ENCODE peak calls at places on chromosome 2, in ten cellular contexts. One of them, this sample, is unnamed.

GRCh38 chr2:205772983-205773382 is 90.7 kb downstream of the NRP2 start:
- DNase-seq in CD4-positive, CD25-positive, alpha-beta regulatory T cell: no peak
- DNase-seq in ureter: no peak
- DNase-seq in stimulated activated CD8-positive, alpha-beta memory T cell treated with anti-CD3 and anti-CD28 coated beads, Interleukin-2, amount 100 ng/mL, for 1 hour: no peak
- DNase-seq in HTR-8/SVneo: no peak
- DNase-seq in PC-3: no peak
- DNase-seq in mammary epithelial cell: no peak
- DNase-seq in AG09309: no peak
- DNase-seq in kidney: no peak
- DNase-seq in T-helper 1 cell: no peak
- DNase-seq in this sample: no peak

GRCh38 chr2:196293751-196294486 is 122.5 kb upstream of the STK17B start:
- DNase-seq in CD4-positive, CD25-positive, alpha-beta regulatory T cell: no peak
- DNase-seq in ureter: no peak
- DNase-seq in stimulated activated CD8-positive, alpha-beta memory T cell treated with anti-CD3 and anti-CD28 coated beads, Interleukin-2, amount 100 ng/mL, for 1 hour: no peak
- DNase-seq in HTR-8/SVneo: peak
- DNase-seq in PC-3: peak
- DNase-seq in mammary epithelial cell: peak
- DNase-seq in AG09309: peak
- DNase-seq in kidney: no peak
- DNase-seq in T-helper 1 cell: no peak
- DNase-seq in this sample: no peak

GRCh38 chr2:189261431-189261841 is 81.9 kb upstream of the COL5A2 start:
- DNase-seq in CD4-positive, CD25-positive, alpha-beta regulatory T cell: no peak
- DNase-seq in ureter: no peak
- DNase-seq in stimulated activated CD8-positive, alpha-beta memory T cell treated with anti-CD3 and anti-CD28 coated beads, Interleukin-2, amount 100 ng/mL, for 1 hour: no peak
- DNase-seq in HTR-8/SVneo: no peak
- DNase-seq in PC-3: peak
- DNase-seq in mammary epithelial cell: peak
- DNase-seq in AG09309: no peak
- DNase-seq in kidney: no peak
- DNase-seq in T-helper 1 cell: no peak
- DNase-seq in this sample: no peak

GRCh38 chr2:207847807-207848544 is 78.3 kb upstream of the FZD5 start:
- DNase-seq in CD4-positive, CD25-positive, alpha-beta regulatory T cell: no peak
- DNase-seq in ureter: no peak
- DNase-seq in stimulated activated CD8-positive, alpha-beta memory T cell treated with anti-CD3 and anti-CD28 coated beads, Interleukin-2, amount 100 ng/mL, for 1 hour: no peak
- DNase-seq in HTR-8/SVneo: no peak
- DNase-seq in PC-3: peak
- DNase-seq in mammary epithelial cell: peak
- DNase-seq in AG09309: no peak
- DNase-seq in kidney: no peak
- DNase-seq in T-helper 1 cell: no peak
- DNase-seq in this sample: no peak

GRCh38 chr2:51424418-51424817 is 392.5 kb upstream of the NRXN1 start:
- DNase-seq in CD4-positive, CD25-positive, alpha-beta regulatory T cell: no peak
- DNase-seq in ureter: no peak
- DNase-seq in stimulated activated CD8-positive, alpha-beta memory T cell treated with anti-CD3 and anti-CD28 coated beads, Interleukin-2, amount 100 ng/mL, for 1 hour: no peak
- DNase-seq in HTR-8/SVneo: no peak
- DNase-seq in PC-3: peak
- DNase-seq in mammary epithelial cell: no peak
- DNase-seq in AG09309: no peak
- DNase-seq in kidney: peak
- DNase-seq in T-helper 1 cell: no peak
- DNase-seq in this sample: peak

GRCh38 chr2:223922308-223922707 is 22.8 kb downstream of the WDFY1 start:
- DNase-seq in CD4-positive, CD25-positive, alpha-beta regulatory T cell: no peak
- DNase-seq in ureter: no peak
- DNase-seq in stimulated activated CD8-positive, alpha-beta memory T cell treated with anti-CD3 and anti-CD28 coated beads, Interleukin-2, amount 100 ng/mL, for 1 hour: no peak
- DNase-seq in HTR-8/SVneo: no peak
- DNase-seq in PC-3: no peak
- DNase-seq in mammary epithelial cell: no peak
- DNase-seq in AG09309: no peak
- DNase-seq in kidney: no peak
- DNase-seq in T-helper 1 cell: no peak
- DNase-seq in this sample: no peak

GRCh38 chr2:55109219-55109891 is 59.1 kb upstream of the RTN4 start:
- DNase-seq in CD4-positive, CD25-positive, alpha-beta regulatory T cell: no peak
- DNase-seq in ureter: no peak
- DNase-seq in stimulated activated CD8-positive, alpha-beta memory T cell treated with anti-CD3 and anti-CD28 coated beads, Interleukin-2, amount 100 ng/mL, for 1 hour: no peak
- DNase-seq in HTR-8/SVneo: no peak
- DNase-seq in PC-3: peak
- DNase-seq in mammary epithelial cell: no peak
- DNase-seq in AG09309: no peak
- DNase-seq in kidney: no peak
- DNase-seq in T-helper 1 cell: no peak
- DNase-seq in this sample: no peak

GRCh38 chr2:150548527-150548926 is 61.1 kb upstream of the RND3 start:
- DNase-seq in CD4-positive, CD25-positive, alpha-beta regulatory T cell: no peak
- DNase-seq in ureter: no peak
- DNase-seq in stimulated activated CD8-positive, alpha-beta memory T cell treated with anti-CD3 and anti-CD28 coated beads, Interleukin-2, amount 100 ng/mL, for 1 hour: no peak
- DNase-seq in HTR-8/SVneo: no peak
- DNase-seq in PC-3: peak
- DNase-seq in mammary epithelial cell: no peak
- DNase-seq in AG09309: no peak
- DNase-seq in kidney: no peak
- DNase-seq in T-helper 1 cell: no peak
- DNase-seq in this sample: no peak

GRCh38 chr2:18959952-18960717 is 370.8 kb upstream of the NT5C1B start:
- DNase-seq in CD4-positive, CD25-positive, alpha-beta regulatory T cell: no peak
- DNase-seq in ureter: no peak
- DNase-seq in stimulated activated CD8-positive, alpha-beta memory T cell treated with anti-CD3 and anti-CD28 coated beads, Interleukin-2, amount 100 ng/mL, for 1 hour: no peak
- DNase-seq in HTR-8/SVneo: no peak
- DNase-seq in PC-3: no peak
- DNase-seq in mammary epithelial cell: peak
- DNase-seq in AG09309: peak
- DNase-seq in kidney: no peak
- DNase-seq in T-helper 1 cell: no peak
- DNase-seq in this sample: no peak

GRCh38 chr2:26907416-26907815 is 59.5 kb downstream of the DPYSL5 start:
- DNase-seq in CD4-positive, CD25-positive, alpha-beta regulatory T cell: no peak
- DNase-seq in ureter: peak
- DNase-seq in stimulated activated CD8-positive, alpha-beta memory T cell treated with anti-CD3 and anti-CD28 coated beads, Interleukin-2, amount 100 ng/mL, for 1 hour: no peak
- DNase-seq in HTR-8/SVneo: no peak
- DNase-seq in PC-3: no peak
- DNase-seq in mammary epithelial cell: no peak
- DNase-seq in AG09309: no peak
- DNase-seq in kidney: no peak
- DNase-seq in T-helper 1 cell: no peak
- DNase-seq in this sample: no peak

GRCh38 chr2:188042412-188042811 is 249.3 kb upstream of the GULP1 start:
- DNase-seq in CD4-positive, CD25-positive, alpha-beta regulatory T cell: no peak
- DNase-seq in ureter: no peak
- DNase-seq in stimulated activated CD8-positive, alpha-beta memory T cell treated with anti-CD3 and anti-CD28 coated beads, Interleukin-2, amount 100 ng/mL, for 1 hour: no peak
- DNase-seq in HTR-8/SVneo: peak
- DNase-seq in PC-3: peak
- DNase-seq in mammary epithelial cell: peak
- DNase-seq in AG09309: no peak
- DNase-seq in kidney: no peak
- DNase-seq in T-helper 1 cell: no peak
- DNase-seq in this sample: no peak

GRCh38 chr2:108354171-108354570 is 23.6 kb upstream of the SULT1C4 start:
- DNase-seq in CD4-positive, CD25-positive, alpha-beta regulatory T cell: no peak
- DNase-seq in ureter: no peak
- DNase-seq in stimulated activated CD8-positive, alpha-beta memory T cell treated with anti-CD3 and anti-CD28 coated beads, Interleukin-2, amount 100 ng/mL, for 1 hour: no peak
- DNase-seq in HTR-8/SVneo: no peak
- DNase-seq in PC-3: no peak
- DNase-seq in mammary epithelial cell: no peak
- DNase-seq in AG09309: no peak
- DNase-seq in kidney: no peak
- DNase-seq in T-helper 1 cell: no peak
- DNase-seq in this sample: no peak

GRCh38 chr2:99337931-99338580 is 867 bp downstream of the EIF5B start:
- DNase-seq in CD4-positive, CD25-positive, alpha-beta regulatory T cell: no peak
- DNase-seq in ureter: no peak
- DNase-seq in stimulated activated CD8-positive, alpha-beta memory T cell treated with anti-CD3 and anti-CD28 coated beads, Interleukin-2, amount 100 ng/mL, for 1 hour: no peak
- DNase-seq in HTR-8/SVneo: peak
- DNase-seq in PC-3: peak
- DNase-seq in mammary epithelial cell: peak
- DNase-seq in AG09309: no peak
- DNase-seq in kidney: no peak
- DNase-seq in T-helper 1 cell: no peak
- DNase-seq in this sample: no peak

GRCh38 chr2:197985029-197985428 is 180.6 kb downstream of the PLCL1 start:
- DNase-seq in CD4-positive, CD25-positive, alpha-beta regulatory T cell: no peak
- DNase-seq in ureter: no peak
- DNase-seq in stimulated activated CD8-positive, alpha-beta memory T cell treated with anti-CD3 and anti-CD28 coated beads, Interleukin-2, amount 100 ng/mL, for 1 hour: no peak
- DNase-seq in HTR-8/SVneo: no peak
- DNase-seq in PC-3: no peak
- DNase-seq in mammary epithelial cell: no peak
- DNase-seq in AG09309: no peak
- DNase-seq in kidney: no peak
- DNase-seq in T-helper 1 cell: no peak
- DNase-seq in this sample: no peak

GRCh38 chr2:50783116-50783515 is 248.8 kb downstream of the NRXN1 start:
- DNase-seq in CD4-positive, CD25-positive, alpha-beta regulatory T cell: no peak
- DNase-seq in ureter: no peak
- DNase-seq in stimulated activated CD8-positive, alpha-beta memory T cell treated with anti-CD3 and anti-CD28 coated beads, Interleukin-2, amount 100 ng/mL, for 1 hour: no peak
- DNase-seq in HTR-8/SVneo: no peak
- DNase-seq in PC-3: no peak
- DNase-seq in mammary epithelial cell: no peak
- DNase-seq in AG09309: no peak
- DNase-seq in kidney: no peak
- DNase-seq in T-helper 1 cell: no peak
- DNase-seq in this sample: no peak

This sample was measured in spleen.